ENCODE peak calls at places on chromosomes 12 and 14, in seven cellular contexts. R is GM23248, X is midbrain, N is LoVo, B is EH, Y is HCT116, I is nephron progenitor cell. Z is an unnamed sample.

GRCh38 chr14:34098045-34098984 is 147.4 kb upstream of the EGLN3 start:
- DNase-seq in Y (peak; percentile 46), X (peak; percentile 74), B (peak; percentile 42), I (peak; percentile 38), N (peak; percentile 12), R (peak; percentile 63), Z (no peak)

GRCh38 chr12:121475279-121475678 is 75.4 kb downstream of the RNF34 start:
- DNase-seq in R (no peak), N (no peak), B (no peak), Y (no peak), I (no peak), X (no peak), Z (no peak)

GRCh38 chr14:94163806-94164205 is 10.3 kb upstream of the PPP4R4 start:
- DNase-seq in N (no peak), Y (no peak), B (peak; percentile 8), X (no peak), I (no peak), R (no peak), Z (no peak)

GRCh38 chr12:30806989-30807694 is 52.4 kb upstream of the CAPRIN2 start:
- DNase-seq in R (peak; percentile 83), X (peak; percentile 51), B (peak; percentile 77), Y (peak; percentile 51), N (peak; percentile 81), I (peak; percentile 23), Z (peak; percentile 51)

GRCh38 chr12:3493225-3494049 is 2.4 kb downstream of the PRMT8 start:
- DNase-seq in R (no peak), B (no peak), Y (no peak), X (no peak), I (peak; percentile 59), N (no peak), Z (no peak)

GRCh38 chr12:45986646-45987338 is 3.6 kb downstream of the SCAF11 start:
- DNase-seq in X (peak; percentile 4), R (peak; percentile 35), B (peak; percentile 43), Y (no peak), I (no peak), N (no peak), Z (no peak)

GRCh38 chr14:86954623-86955022 is 1038.4 kb downstream of the GALC start:
- DNase-seq in X (no peak), I (no peak), Y (no peak), R (no peak), N (no peak), B (no peak), Z (no peak)

GRCh38 chr12:22821985-22822384 is 197.0 kb downstream of the ETNK1 start:
- DNase-seq in N (no peak), R (no peak), X (no peak), B (peak; percentile 22), I (no peak), Y (no peak), Z (no peak)

GRCh38 chr14:103198429-103199140 is 75.3 kb downstream of the TNFAIP2 start:
- DNase-seq in B (peak; percentile 67), R (peak; percentile 88), Y (no peak), X (no peak), I (no peak), N (no peak), Z (no peak)

GRCh38 chr12:64813733-64814132 is 10.7 kb upstream of the TBC1D30 start:
- DNase-seq in X (no peak), I (no peak), Y (no peak), N (no peak), R (no peak), B (no peak), Z (no peak)

GRCh38 chr12:64404470-64405446 is 566 bp downstream of the XPOT start:
- DNase-seq in X (peak; percentile 45), R (peak; percentile 91), N (peak; percentile 86), B (peak; percentile 93), I (no peak), Y (no peak), Z (peak; percentile 28)

GRCh38 chr12:51320695-51321320 is 3.2 kb downstream of the BIN2 start:
- DNase-seq in R (peak; percentile 25), B (peak; percentile 44), N (no peak), Y (no peak), X (no peak), I (no peak), Z (no peak)

GRCh38 chr14:95769976-95770375 is 56.1 kb upstream of the TCL1A start:
- DNase-seq in R (no peak), B (no peak), Y (no peak), N (no peak), X (no peak), I (no peak), Z (no peak)

GRCh38 chr12:113642672-113643071 is 171.0 kb upstream of the LHX5 start:
- DNase-seq in X (no peak), B (no peak), N (no peak), R (no peak), Y (no peak), I (no peak), Z (no peak)

GRCh38 chr12:29943683-29944082 is 159.9 kb upstream of the TMTC1 start:
- DNase-seq in N (no peak), Y (no peak), X (no peak), B (no peak), I (no peak), R (no peak), Z (no peak)

GRCh38 chr12:96401061-96401871 is 1.0 kb upstream of the CDK17 start:
- DNase-seq in N (peak; percentile 87), Y (peak; percentile 51), R (peak; percentile 88), I (no peak), X (peak; percentile 77), B (peak; percentile 83), Z (peak; percentile 27)

GRCh38 chr14:24978862-24979724 is 70.9 kb downstream of the STXBP6 start:
- DNase-seq in R (no peak), N (peak; percentile 60), I (no peak), B (no peak), Y (no peak), X (no peak), Z (no peak)

GRCh38 chr12:89733579-89734201 is 25.1 kb upstream of the ATP2B1 start:
- DNase-seq in X (no peak), Y (no peak), I (no peak), R (peak; percentile 89), B (peak; percentile 95), N (peak; percentile 66), Z (no peak)

GRCh38 chr14:56817396-56817921 is 7.2 kb upstream of the OTX2 start:
- DNase-seq in Y (no peak), N (no peak), B (no peak), R (no peak), X (no peak), I (peak; percentile 28), Z (no peak)

GRCh38 chr14:53226553-53226952 is 73.4 kb upstream of the DDHD1 start:
- DNase-seq in R (no peak), N (no peak), Y (no peak), X (no peak), I (no peak), B (no peak), Z (no peak)

GRCh38 chr12:80187660-80188090 is 88.3 kb downstream of the OTOGL start:
- DNase-seq in X (no peak), Y (no peak), B (peak; percentile 81), N (peak; percentile 25), R (peak; percentile 41), I (no peak), Z (no peak)

GRCh38 chr12:116261525-116262100 is 15.9 kb downstream of the MED13L start:
- DNase-seq in Y (no peak), N (no peak), I (no peak), B (no peak), X (no peak), R (no peak), Z (no peak)